ENCODE peak calls at places on chromosomes 4 and X, in six cellular contexts. One of them, this sample, is unnamed.

GRCh38 chr4:112633477-112634235 is 3.1 kb downstream of the ZGRF1 start:
- DNase-seq in coronary artery: no peak
- DNase-seq in stomach: no peak
- DNase-seq in epithelial cell of esophagus: peak; percentile 41
- DNase-seq in colonic mucosa: no peak
- DNase-seq in CD4-positive, CD25-positive, alpha-beta regulatory T cell: peak; percentile 55
- DNase-seq in this sample: no peak

GRCh38 chr4:150235795-150236385 is 157.6 kb downstream of the DCLK2 start:
- DNase-seq in epithelial cell of esophagus: no peak
- DNase-seq in CD4-positive, CD25-positive, alpha-beta regulatory T cell: no peak
- DNase-seq in stomach: no peak
- DNase-seq in colonic mucosa: no peak
- DNase-seq in coronary artery: no peak
- DNase-seq in this sample: no peak

GRCh38 chrX:23578079-23578478 is 89.2 kb upstream of the PRDX4 start:
- DNase-seq in colonic mucosa: no peak
- DNase-seq in epithelial cell of esophagus: peak; percentile 29
- DNase-seq in CD4-positive, CD25-positive, alpha-beta regulatory T cell: no peak
- DNase-seq in coronary artery: no peak
- DNase-seq in stomach: no peak
- DNase-seq in this sample: no peak

GRCh38 chrX:136204571-136204970 is 46.6 kb downstream of the MAP7D3 start:
- DNase-seq in coronary artery: no peak
- DNase-seq in CD4-positive, CD25-positive, alpha-beta regulatory T cell: peak; percentile 46
- DNase-seq in stomach: no peak
- DNase-seq in colonic mucosa: peak; percentile 57
- DNase-seq in epithelial cell of esophagus: peak; percentile 29
- DNase-seq in this sample: no peak

GRCh38 chr4:41746440-41747229 is 1.9 kb downstream of the PHOX2B start:
- DNase-seq in epithelial cell of esophagus: no peak
- DNase-seq in colonic mucosa: no peak
- DNase-seq in coronary artery: no peak
- DNase-seq in CD4-positive, CD25-positive, alpha-beta regulatory T cell: no peak
- DNase-seq in stomach: no peak
- DNase-seq in this sample: no peak

GRCh38 chrX:8755116-8755515 is 23.2 kb upstream of the ANOS1 start:
- DNase-seq in coronary artery: no peak
- DNase-seq in epithelial cell of esophagus: no peak
- DNase-seq in colonic mucosa: no peak
- DNase-seq in CD4-positive, CD25-positive, alpha-beta regulatory T cell: peak; percentile 8
- DNase-seq in stomach: no peak
- DNase-seq in this sample: no peak

GRCh38 chrX:152945021-152945979 is 47.4 kb downstream of the ZNF185 start:
- DNase-seq in coronary artery: no peak
- DNase-seq in colonic mucosa: no peak
- DNase-seq in epithelial cell of esophagus: no peak
- DNase-seq in CD4-positive, CD25-positive, alpha-beta regulatory T cell: no peak
- DNase-seq in stomach: no peak
- DNase-seq in this sample: no peak

GRCh38 chrX:133414399-133415275 is 652 bp downstream of the GPC4 start:
- DNase-seq in CD4-positive, CD25-positive, alpha-beta regulatory T cell: no peak
- DNase-seq in colonic mucosa: peak; percentile 21
- DNase-seq in epithelial cell of esophagus: peak; percentile 28
- DNase-seq in stomach: no peak
- DNase-seq in coronary artery: no peak
- DNase-seq in this sample: peak; percentile 16

GRCh38 chr4:3690576-3691152 is 75.5 kb upstream of the ADRA2C start:
- DNase-seq in CD4-positive, CD25-positive, alpha-beta regulatory T cell: no peak
- DNase-seq in colonic mucosa: no peak
- DNase-seq in stomach: no peak
- DNase-seq in coronary artery: no peak
- DNase-seq in epithelial cell of esophagus: no peak
- DNase-seq in this sample: no peak

GRCh38 chrX:68672581-68673318 is 25.3 kb downstream of the STARD8 start:
- DNase-seq in epithelial cell of esophagus: no peak
- DNase-seq in CD4-positive, CD25-positive, alpha-beta regulatory T cell: no peak
- DNase-seq in coronary artery: no peak
- DNase-seq in stomach: no peak
- DNase-seq in colonic mucosa: no peak
- DNase-seq in this sample: no peak

This sample was measured in foreskin keratinocyte.